ENCODE peak calls at places on chromosomes 12 and 14, in five cellular contexts. N is SK-N-SH, R is GM12878, O is HCT116, I is HepG2. P is an unnamed sample. For H3K79me2, the result is how much of the 10 kb centered on the place peaks cover.

GRCh38 chr12:118098911-118099671 is 4.7 kb downstream of the VSIG10 start:
- DNase-seq in N (no peak), R (no peak), O (no peak), I (no peak), P (no peak)

GRCh38 chr12:106629797-106630669 is 47.2 kb downstream of the RFX4 start:
- DNase-seq in N (peak), R (no peak), O (no peak), I (no peak), P (no peak)

GRCh38 chr12:59929091-59929490 is 333.3 kb downstream of the SLC16A7 start:
- DNase-seq in N (no peak), R (no peak), O (no peak), I (no peak), P (no peak)

GRCh38 chr14:32074887-32075572 is 2.1 kb upstream of the ARHGAP5 start:
- DNase-seq in N (no peak), R (no peak), O (no peak), I (peak), P (peak)

GRCh38 chr12:88062464-88062863 is 33.3 kb upstream of the C12orf50 start:
- DNase-seq in N (no peak), R (peak), O (no peak), I (no peak), P (no peak)

GRCh38 chr14:50603565-50603964 is 43.6 kb downstream of the ATL1 start:
- DNase-seq in N (no peak), R (no peak), O (no peak), I (no peak), P (no peak)

GRCh38 chr12:51546102-51546501 is 44.9 kb upstream of the SCN8A start:
- DNase-seq in N (no peak), R (no peak), O (no peak), I (no peak), P (no peak)

GRCh38 chr14:64706119-64706465 is 1.9 kb downstream of the PLEKHG3 start:
- DNase-seq in N (no peak), R (no peak), O (no peak), I (no peak), P (no peak)

GRCh38 chr12:44930972-44931600 is 55.0 kb upstream of the NELL2 start:
- DNase-seq in N (peak), R (no peak), O (peak), I (peak), P (peak)

GRCh38 chr12:53223391-53224267 is 8.4 kb downstream of the RARG start:
- DNase-seq in N (peak), R (no peak), O (no peak), I (no peak), P (peak)

GRCh38 chr12:88836156-88836555 is 255.9 kb upstream of the KITLG start:
- DNase-seq in N (no peak), R (no peak), O (no peak), I (peak), P (no peak)

GRCh38 chr12:51832708-51833107 is 15.8 kb downstream of the FIGNL2 start:
- DNase-seq in N (no peak), R (no peak), O (no peak), I (no peak), P (no peak)

GRCh38 chr12:131436922-131437705 is 273.8 kb upstream of the SFSWAP start:
- DNase-seq in N (no peak), R (no peak), O (no peak), I (no peak), P (peak)

GRCh38 chr12:108772896-108773797 is 41.8 kb upstream of the CORO1C start:
- DNase-seq in N (no peak), R (no peak), O (no peak), I (no peak), P (no peak)

GRCh38 chr12:127629066-127629820 is 637.7 kb upstream of the TMEM132C start:
- DNase-seq in N (no peak), R (no peak), O (no peak), I (no peak), P (no peak)

GRCh38 chr14:49546766-49547165 is 39.4 kb downstream of the RPS29 start:
- DNase-seq in N (no peak), R (no peak), O (no peak), I (no peak), P (no peak)

GRCh38 chr12:69527506-69528272 is 57.5 kb downstream of the FRS2 start:
- DNase-seq in N (no peak), R (no peak), O (no peak), I (no peak), P (no peak)

GRCh38 chr12:8562310-8562709 is 21.6 kb upstream of the CLEC4E start:
- DNase-seq in N (no peak), R (no peak), O (no peak), I (no peak), P (peak)

GRCh38 chr14:49303952-49304516 is 282.1 kb downstream of the RPS29 start:
- DNase-seq in N (no peak), R (no peak), O (no peak), I (no peak), P (peak)

GRCh38 chr12:46303039-46303666 is 34.3 kb upstream of the SLC38A1 start:
- DNase-seq in N (peak), R (peak), O (peak), I (peak), P (peak)

GRCh38 chr12:16344269-16344668 is 3.2 kb upstream of the MGST1 start:
- DNase-seq in N (no peak), R (no peak), O (no peak), I (peak), P (no peak)

GRCh38 chr12:58171914-58172313 is 230.5 kb downstream of the ATP23 start:
- DNase-seq in N (no peak), R (no peak), O (no peak), I (no peak), P (no peak)

GRCh38 chr14:37124617-37125016 is 47.8 kb downstream of the SLC25A21 start:
- DNase-seq in N (no peak), R (no peak), O (no peak), I (peak), P (peak)

GRCh38 chr12:54004841-54005530 is 3.8 kb upstream of the HOXC8 start:
- DNase-seq in N (no peak), R (no peak), O (no peak), I (no peak), P (peak)

GRCh38 chr12:55818886-55819285 is 1.0 kb downstream of the ORMDL2 start:
- DNase-seq in N (no peak), R (no peak), O (no peak), I (no peak), P (no peak)
- H3K79me2 ChIP-seq in N (half or more), R (under half), O (half or more), I (half or more), P (half or more)

GRCh38 chr12:109932878-109933503 is 32.9 kb downstream of the TCHP start:
- DNase-seq in N (no peak), R (no peak), O (no peak), I (no peak), P (no peak)
- H3K27ac ChIP-seq in N (no peak), R (no peak), O (no peak), I (no peak), P (no peak)

GRCh38 chr14:105902131-105902898 is 375.9 kb downstream of the TMEM121 start:
- DNase-seq in N (no peak), R (no peak), O (no peak), I (no peak), P (no peak)

GRCh38 chr14:105899071-105899641 is 372.8 kb downstream of the TMEM121 start:
- DNase-seq in N (peak), R (no peak), O (no peak), I (no peak), P (no peak)

GRCh38 chr14:105899657-105900397 is 373.4 kb downstream of the TMEM121 start:
- DNase-seq in N (no peak), R (no peak), O (no peak), I (no peak), P (no peak)

GRCh38 chr14:105901226-105901625 is 374.8 kb downstream of the TMEM121 start:
- DNase-seq in N (no peak), R (no peak), O (no peak), I (no peak), P (no peak)

GRCh38 chr14:105900398-105901160 is 374.2 kb downstream of the TMEM121 start:
- DNase-seq in N (no peak), R (no peak), O (no peak), I (no peak), P (no peak)
- TF ChIP-seq REST in N (no peak), R (no peak), O (no peak), I (no peak), P (no peak)

GRCh38 chr12:124513297-124513867 is 54.0 kb downstream of the NCOR2 start:
- DNase-seq in N (no peak), R (no peak), O (no peak), I (no peak), P (peak)
- H3K79me2 ChIP-seq in N (half or more), R (under half), O (half or more), I (under half), P (half or more)

GRCh38 chr14:101542391-101542790 is 18.9 kb upstream of the DIO3 start:
- DNase-seq in N (no peak), R (no peak), O (no peak), I (no peak), P (no peak)
- H3K27ac ChIP-seq in N (no peak), R (no peak), O (no peak), I (no peak), P (no peak)

DNA sequence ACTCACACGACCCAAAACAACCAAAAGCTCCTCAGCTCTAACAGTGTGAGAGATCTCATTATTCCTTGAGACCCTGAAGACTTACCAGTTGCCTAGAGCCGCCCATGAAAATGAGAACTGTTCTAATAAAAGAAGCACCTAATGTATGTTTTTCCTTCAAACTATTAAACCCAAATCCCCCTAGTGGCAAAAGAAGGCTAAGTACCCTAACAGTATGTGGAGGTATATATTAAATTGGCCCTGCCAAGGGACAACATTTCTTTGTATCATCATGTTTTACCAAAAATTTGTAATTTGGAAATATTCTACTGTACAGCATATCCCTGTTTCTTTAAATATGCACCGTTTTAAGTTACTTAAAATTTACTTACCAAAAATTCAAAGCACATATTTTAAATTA is 38.0 kb upstream of the PPFIA2 start:
- DNase-seq in N (peak), R (no peak), O (peak), I (peak), P (peak)
- TF ChIP-seq REST in N (no peak), R (no peak), O (no peak), I (no peak), P (no peak)

GRCh38 chr14:105401699-105402098 is 3.4 kb downstream of the TEX22 start:
- DNase-seq in N (no peak), R (no peak), O (no peak), I (no peak), P (no peak)
- H3K79me2 ChIP-seq in N (under half), R (under half), O (under half), I (under half), P (under half)

GRCh38 chr14:89427426-89428162 is 10.6 kb upstream of the FOXN3 start:
- DNase-seq in N (no peak), R (no peak), O (no peak), I (no peak), P (no peak)
- H3K27ac ChIP-seq in N (peak), R (no peak), O (no peak), I (peak), P (peak)

P was measured in GM23338.